ENCODE peak calls at places on chromosomes 11 and 22, in five cellular contexts. M is NCI-H146, Y is esophagus squamous epithelium, V is T47D, R is A172. F is an unnamed sample.

GRCh38 chr22:30009478-30009877 is 70.8 kb upstream of the HORMAD2 start:
- DNase-seq in M (no peak), Y (no peak), R (no peak), V (no peak), F (no peak)

GRCh38 chr11:34654491-34655334 is 33.8 kb downstream of the EHF start:
- DNase-seq in M (no peak), R (peak), Y (no peak), V (peak), F (peak)

GRCh38 chr22:33584152-33584551 is 336.1 kb downstream of the LARGE1 start:
- DNase-seq in R (no peak), V (no peak), Y (no peak), M (no peak), F (no peak)

GRCh38 chr11:67292671-67293070 is 3.6 kb downstream of the ANKRD13D start:
- DNase-seq in M (no peak), V (no peak), Y (no peak), R (no peak), F (no peak)

GRCh38 chr11:79466411-79466810 is 25.6 kb upstream of the TENM4 start:
- DNase-seq in V (no peak), R (peak), M (no peak), Y (no peak), F (no peak)

GRCh38 chr22:38089474-38089851 is 5.5 kb upstream of the SLC16A8 start:
- DNase-seq in R (no peak), V (no peak), Y (no peak), M (no peak), F (no peak)

GRCh38 chr11:125170406-125171031 is 6.0 kb downstream of the PKNOX2 start:
- DNase-seq in V (no peak), Y (no peak), M (no peak), R (no peak), F (no peak)

GRCh38 chr11:72039108-72039850 is 40.6 kb downstream of the IL18BP start:
- DNase-seq in R (no peak), M (no peak), Y (no peak), V (no peak), F (no peak)

GRCh38 chr11:134331565-134332188 is at the start of gene GLB1L2:
- DNase-seq in V (peak), Y (no peak), M (peak), R (peak), F (peak)

GRCh38 chr11:15157738-15158137 is 43.0 kb downstream of the INSC start:
- DNase-seq in V (no peak), R (no peak), M (no peak), Y (no peak), F (no peak)

GRCh38 chr11:69010964-69011623 is 2.0 kb downstream of the MRGPRF start:
- DNase-seq in M (peak), R (peak), Y (no peak), V (peak), F (peak)

GRCh38 chr22:45344339-45344738 is 34.6 kb downstream of the FAM118A start:
- DNase-seq in R (no peak), M (no peak), V (peak), Y (no peak), F (no peak)

GRCh38 chr22:50544746-50545253 is 899 bp upstream of the KLHDC7B start:
- DNase-seq in Y (no peak), M (no peak), R (no peak), V (peak), F (no peak)

GRCh38 chr22:42906605-42907338 is 49.7 kb upstream of the ARFGAP3 start:
- DNase-seq in M (no peak), R (no peak), Y (no peak), V (no peak), F (no peak)

GRCh38 chr11:32891657-32892354 is 805 bp upstream of the QSER1 start:
- DNase-seq in V (no peak), R (peak), M (peak), Y (no peak), F (no peak)

GRCh38 chr22:43566561-43567332 is 154.9 kb downstream of the MPPED1 start:
- DNase-seq in M (no peak), R (no peak), V (no peak), Y (no peak), F (no peak)

GRCh38 chr22:19343470-19343869 is 52.0 kb upstream of the CLTCL1 start:
- DNase-seq in R (no peak), M (no peak), Y (no peak), V (no peak), F (no peak)

GRCh38 chr11:126132319-126132718 is 69.7 kb upstream of the CDON start:
- DNase-seq in V (peak), R (peak), Y (no peak), M (peak), F (no peak)

GRCh38 chr11:24386551-24387404 is 110.1 kb upstream of the LUZP2 start:
- DNase-seq in R (peak), Y (no peak), M (peak), V (peak), F (peak)

GRCh38 chr11:115134886-115135285 is 369.3 kb downstream of the CADM1 start:
- DNase-seq in R (no peak), M (no peak), Y (no peak), V (no peak), F (no peak)

GRCh38 chr11:12216542-12217422 is 106.4 kb downstream of the MICAL2 start:
- DNase-seq in M (no peak), R (no peak), V (no peak), Y (no peak), F (no peak)

GRCh38 chr11:19321351-19321750 is 80.6 kb upstream of the E2F8 start:
- DNase-seq in M (no peak), Y (no peak), V (no peak), R (no peak), F (no peak)

GRCh38 chr11:16928052-16928451 is 86.2 kb downstream of the PLEKHA7 start:
- DNase-seq in R (no peak), Y (no peak), M (no peak), V (no peak), F (no peak)

GRCh38 chr22:36510966-36511881 is 4.4 kb upstream of the FOXRED2 start:
- DNase-seq in Y (no peak), M (peak), R (peak), V (peak), F (peak)

GRCh38 chr22:27045103-27045940 is 387.9 kb downstream of the MIAT start:
- DNase-seq in R (peak), V (peak), Y (no peak), M (peak), F (peak)

GRCh38 chr22:44541671-44542319 is 43.8 kb upstream of the RTL6 start:
- DNase-seq in V (no peak), Y (no peak), M (no peak), R (no peak), F (no peak)

GRCh38 chr11:132123854-132124835 is 753.7 kb downstream of the NTM start:
- DNase-seq in V (no peak), R (no peak), Y (no peak), M (peak), F (no peak)

GRCh38 chr22:45262931-45263789 is 21.6 kb upstream of the UPK3A start:
- DNase-seq in M (peak), R (no peak), V (no peak), Y (no peak), F (no peak)

GRCh38 chr11:12148882-12149281 is 38.5 kb downstream of the MICAL2 start:
- DNase-seq in Y (no peak), R (no peak), V (no peak), M (no peak), F (no peak)

GRCh38 chr22:30694638-30695350 is at the start of gene OSBP2:
- DNase-seq in M (peak), R (no peak), V (peak), Y (no peak), F (no peak)

GRCh38 chr11:28099715-28100114 is 8.2 kb downstream of the KIF18A start:
- DNase-seq in Y (no peak), M (no peak), R (no peak), V (no peak), F (no peak)

GRCh38 chr11:65476632-65477270 is 22.1 kb upstream of the MALAT1 start:
- DNase-seq in R (peak), V (no peak), Y (no peak), M (no peak), F (no peak)

F was measured in NCI-H460.